ENCODE peak calls at places on chromosome 9, in nine cellular contexts. J, W, M, T, P, I, Z, E and L are unnamed samples.

GRCh38 chr9:76980566-76980965 is 38.9 kb upstream of the FOXB2 start:
- DNase-seq in J (peak; percentile 70), W (no peak), M (no peak), I (no peak), Z (no peak), P (no peak), T (no peak), E (no peak), L (no peak)

GRCh38 chr9:129695870-129696269 is 30.4 kb downstream of the PRRX2 start:
- DNase-seq in W (no peak), T (no peak), Z (no peak), J (no peak), E (no peak), M (no peak), I (no peak), P (no peak), L (no peak)

GRCh38 chr9:34451135-34451534 is 7.2 kb downstream of the FAM219A start:
- DNase-seq in E (no peak), W (no peak), Z (no peak), I (no peak), J (peak; percentile 76), T (no peak), M (no peak), P (no peak), L (no peak)

GRCh38 chr9:107491081-107492053 is 1.8 kb upstream of the KLF4 start:
- DNase-seq in I (no peak), J (peak; percentile 53), W (peak; percentile 81), E (peak; percentile 18), M (no peak), P (no peak), T (peak; percentile 72), Z (no peak), L (peak; percentile 53)

GRCh38 chr9:110807956-110808598 is 139.5 kb downstream of the MUSK start:
- DNase-seq in E (no peak), W (no peak), M (no peak), T (no peak), I (no peak), Z (peak; percentile 42), P (no peak), J (no peak), L (no peak)

GRCh38 chr9:26361010-26361409 is 531.6 kb downstream of the CAAP1 start:
- DNase-seq in I (no peak), M (no peak), E (no peak), T (no peak), P (no peak), J (no peak), Z (no peak), W (no peak), L (no peak)

GRCh38 chr9:116656977-116657376 is 30.1 kb upstream of the TRIM32 start:
- DNase-seq in Z (peak; percentile 12), J (no peak), P (no peak), T (no peak), W (no peak), M (no peak), E (no peak), I (no peak), L (peak; percentile 71)

GRCh38 chr9:132183134-132183533 is 21.3 kb downstream of the NTNG2 start:
- DNase-seq in I (no peak), W (no peak), J (no peak), Z (no peak), P (no peak), T (peak; percentile 38), E (peak; percentile 20), M (peak; percentile 65), L (no peak)

GRCh38 chr9:123218831-123219230 is 49.6 kb downstream of the STRBP start:
- DNase-seq in I (no peak), Z (no peak), J (no peak), W (no peak), M (no peak), E (no peak), P (no peak), T (no peak), L (no peak)

GRCh38 chr9:18384066-18384465 is 89.9 kb upstream of the ADAMTSL1 start:
- DNase-seq in T (no peak), P (no peak), J (no peak), E (no peak), Z (peak; percentile 13), I (no peak), W (no peak), M (no peak), L (peak; percentile 23)

DNA sequence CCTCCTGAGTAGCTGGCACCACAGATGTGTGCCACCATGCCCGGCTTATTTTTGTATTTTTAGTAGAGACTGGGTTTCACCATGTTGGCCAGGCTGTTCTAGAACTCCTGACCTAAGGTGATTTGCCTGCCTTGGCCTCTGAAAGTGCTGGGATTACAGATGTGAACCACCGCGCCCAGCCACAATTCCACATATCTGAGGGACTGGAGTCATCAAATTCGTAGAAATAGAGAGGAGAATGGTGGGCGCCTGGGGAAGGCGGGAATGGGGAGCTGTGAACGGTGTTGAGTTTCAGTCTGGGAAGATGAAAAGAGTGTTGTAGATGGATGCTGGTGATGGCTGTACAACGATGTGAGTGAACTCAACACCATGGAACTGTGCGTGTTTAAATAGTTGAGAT is 1.9 kb upstream of the ABO start:
- DNase-seq in E (no peak), Z (no peak), P (peak; percentile 26), T (no peak), M (no peak), I (no peak), J (no peak), W (no peak), L (no peak)
- H3K27me3 ChIP-seq in E (peaks cover 60% of the 10 kb centered on the region), Z (peaks cover 68% of the 10 kb centered on the region), P (peaks cover 5% of the 10 kb centered on the region), T (no peaks in the 10 kb centered on the region), M (peaks cover 73% of the 10 kb centered on the region), I (peaks cover 66% of the 10 kb centered on the region), J (peaks cover 27% of the 10 kb centered on the region), W (peaks cover 48% of the 10 kb centered on the region), L (peaks cover 70% of the 10 kb centered on the region)

GRCh38 chr9:101375546-101375945 is 9.3 kb downstream of the BAAT start:
- DNase-seq in T (no peak), W (no peak), I (no peak), Z (no peak), P (no peak), E (no peak), M (no peak), J (no peak), L (no peak)

GRCh38 chr9:101380295-101380694 is 4.5 kb downstream of the BAAT start:
- DNase-seq in Z (no peak), I (no peak), J (no peak), T (no peak), W (no peak), M (no peak), P (no peak), E (no peak), L (no peak)

GRCh38 chr9:101371813-101372212 is 13.0 kb downstream of the BAAT start:
- DNase-seq in P (no peak), Z (no peak), T (no peak), W (no peak), J (no peak), E (no peak), I (no peak), M (no peak), L (no peak)

GRCh38 chr9:101372327-101373118 is 12.3 kb downstream of the BAAT start:
- DNase-seq in M (no peak), W (no peak), J (no peak), I (no peak), E (no peak), Z (no peak), P (no peak), T (no peak), L (no peak)

DNA sequence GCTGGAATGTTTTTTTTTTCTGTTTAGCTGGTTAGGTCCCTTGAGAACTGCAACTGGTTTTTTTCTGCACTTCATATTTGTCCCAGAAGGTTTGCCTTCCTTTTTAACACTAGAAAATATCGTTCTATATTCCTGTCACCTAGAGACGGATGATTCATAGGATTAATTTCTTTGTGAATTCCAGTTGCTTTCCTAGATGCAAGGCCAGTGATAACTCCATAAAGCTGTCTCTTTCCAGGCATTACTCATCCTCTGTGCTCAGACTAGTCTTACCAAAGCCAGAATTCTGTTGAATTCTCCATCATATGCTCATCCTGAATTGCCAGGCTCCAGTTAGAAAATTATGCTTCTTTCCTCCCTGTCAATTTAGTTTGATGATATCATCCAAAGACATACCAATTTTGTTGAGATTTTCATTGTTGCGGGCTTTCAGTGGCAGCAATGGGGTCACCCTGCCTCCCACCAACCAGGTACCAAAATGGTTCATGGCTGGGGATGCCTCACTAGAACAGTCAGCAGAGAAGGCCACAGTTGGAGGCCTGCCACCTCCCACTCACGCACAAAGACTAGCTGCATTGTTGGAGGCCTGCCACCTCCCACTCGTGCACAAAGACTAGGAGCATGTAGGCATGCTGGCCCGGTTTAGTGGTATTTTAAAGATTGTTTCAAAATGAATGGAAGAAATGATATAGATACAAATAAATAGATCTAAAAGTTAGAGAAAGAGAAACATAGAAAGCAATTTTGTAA is 8.5 kb downstream of the BAAT start:
- DNase-seq in J (no peak), P (no peak), E (no peak), I (no peak), M (no peak), Z (peak; percentile 63), T (peak; percentile 57), W (no peak), L (peak; percentile 95)
- H3K27me3 ChIP-seq in J (no peaks in the 10 kb centered on the region), P (no peaks in the 10 kb centered on the region), E (no peaks in the 10 kb centered on the region), I (no peaks in the 10 kb centered on the region), M (no peaks in the 10 kb centered on the region), Z (no peaks in the 10 kb centered on the region), T (no peaks in the 10 kb centered on the region), W (no peaks in the 10 kb centered on the region), L (no peaks in the 10 kb centered on the region)

DNA sequence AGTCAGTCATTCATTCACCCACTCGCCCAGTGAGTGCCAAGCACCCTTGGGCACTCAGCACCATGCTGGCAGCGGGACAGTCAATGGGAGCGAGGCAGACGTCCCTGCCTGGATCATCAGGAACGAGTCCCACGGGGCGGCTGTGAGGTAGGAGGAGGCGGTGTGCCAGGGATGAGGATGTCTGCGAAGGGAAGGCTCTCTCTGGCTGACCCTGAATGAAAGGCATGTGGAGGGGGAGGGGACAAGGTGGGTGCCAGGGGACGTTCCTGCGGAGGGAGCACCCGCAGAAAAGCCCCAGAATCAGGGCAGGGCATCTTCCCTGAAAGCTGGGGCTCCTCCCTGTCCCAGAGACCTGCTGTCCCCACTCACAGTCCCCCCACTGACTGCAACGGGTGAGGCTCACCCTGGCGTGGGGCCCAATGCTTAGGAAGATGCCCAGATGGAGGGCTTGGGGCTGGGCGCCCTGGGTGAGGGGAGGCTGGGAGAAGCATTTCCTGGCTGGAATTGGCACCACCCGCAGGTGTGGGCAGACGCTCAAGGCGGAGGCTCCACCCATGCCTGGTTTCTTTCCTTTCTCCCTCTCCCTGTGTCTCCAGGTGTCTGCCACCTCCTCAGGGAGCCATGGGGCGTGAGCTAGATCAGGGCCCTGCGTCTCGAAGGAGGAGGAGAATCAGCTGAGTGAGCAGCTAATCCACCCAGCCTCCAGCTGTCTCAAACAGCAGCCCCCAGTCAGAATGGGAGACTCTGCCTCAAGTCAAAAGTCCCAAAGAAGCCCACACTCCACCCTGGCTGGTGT is 179.0 kb upstream of the PPP1R26 start:
- DNase-seq in W (no peak), E (no peak), J (peak; percentile 21), T (no peak), M (peak; percentile 33), Z (no peak), I (no peak), P (no peak), L (no peak)
- H3K27me3 ChIP-seq in W (peaks cover 59% of the 10 kb centered on the region), E (no peaks in the 10 kb centered on the region), J (no peaks in the 10 kb centered on the region), T (no peaks in the 10 kb centered on the region), M (no peaks in the 10 kb centered on the region), Z (no peaks in the 10 kb centered on the region), I (peaks cover 79% of the 10 kb centered on the region), P (no peaks in the 10 kb centered on the region), L (peaks cover 46% of the 10 kb centered on the region)

GRCh38 chr9:98144076-98144475 is 25.1 kb upstream of the TRIM14 start:
- DNase-seq in W (no peak), M (no peak), I (no peak), E (no peak), T (no peak), J (no peak), P (no peak), Z (no peak), L (no peak)
- H3K27me3 ChIP-seq in W (no peaks in the 10 kb centered on the region), M (no peaks in the 10 kb centered on the region), I (no peaks in the 10 kb centered on the region), E (no peaks in the 10 kb centered on the region), T (no peaks in the 10 kb centered on the region), J (no peaks in the 10 kb centered on the region), P (no peaks in the 10 kb centered on the region), Z (peaks cover 3% of the 10 kb centered on the region), L (no peaks in the 10 kb centered on the region)